ENCODE peak calls at places on chromosomes 4 and X, in nine cellular contexts. M, C, X, H, E, J, F, W and G are unnamed samples.
A peak's percentile ranks its signal among the peaks of the same experiment; 100 is the strongest.

GRCh38 chr4:173522874-173523395 is 7.1 kb downstream of the HAND2 start:
- DNase-seq in M (no peak), C (no peak), X (no peak), H (no peak), E (no peak), J (no peak), F (no peak), W (no peak), G (no peak)

GRCh38 chrX:118528089-118528753 is 32.6 kb downstream of the DOCK11 start:
- DNase-seq in M (no peak), C (no peak), X (peak; percentile 66), H (no peak), E (peak; percentile 40), J (no peak), F (peak; percentile 21), W (no peak), G (no peak)

GRCh38 chr4:137635596-137635995 is 103.3 kb upstream of the PCDH18 start:
- DNase-seq in M (no peak), C (no peak), X (no peak), H (no peak), E (no peak), J (no peak), F (no peak), W (no peak), G (no peak)

GRCh38 chrX:22373766-22374165 is 101.1 kb downstream of the CBLL2 start:
- DNase-seq in M (no peak), C (no peak), X (no peak), H (no peak), E (no peak), J (no peak), F (no peak), W (no peak), G (no peak)

GRCh38 chr4:8286719-8287355 is 17.3 kb downstream of the HTRA3 start:
- DNase-seq in M (no peak), C (no peak), X (no peak), H (no peak), E (no peak), J (no peak), F (no peak), W (no peak), G (no peak)

GRCh38 chrX:47200385-47201150 is 6.9 kb downstream of the UBA1 start:
- DNase-seq in M (peak; percentile 74), C (no peak), X (no peak), H (peak; percentile 62), E (no peak), J (peak; percentile 55), F (peak; percentile 55), W (no peak), G (peak; percentile 73)

GRCh38 chr4:112377127-112377635 is 80.0 kb downstream of the ALPK1 start:
- DNase-seq in M (no peak), C (no peak), X (peak; percentile 9), H (no peak), E (no peak), J (no peak), F (no peak), W (no peak), G (no peak)

GRCh38 chrX:22690116-22690515 is 309.6 kb upstream of the DDX53 start:
- DNase-seq in M (no peak), C (peak; percentile 32), X (no peak), H (no peak), E (no peak), J (peak; percentile 3), F (no peak), W (no peak), G (no peak)

GRCh38 chr4:73021634-73022033 is 47.9 kb downstream of the COX18 start:
- DNase-seq in M (no peak), C (no peak), X (peak; percentile 49), H (peak; percentile 59), E (peak; percentile 46), J (peak; percentile 67), F (no peak), W (no peak), G (peak; percentile 20)

GRCh38 chr4:19025031-19025430 is 1003.5 kb upstream of the LCORL start:
- DNase-seq in M (no peak), C (no peak), X (no peak), H (no peak), E (no peak), J (no peak), F (no peak), W (no peak), G (no peak)

GRCh38 chrX:53288173-53288572 is 6.8 kb upstream of the IQSEC2 start:
- DNase-seq in M (peak; percentile 63), C (peak; percentile 34), X (no peak), H (no peak), E (peak; percentile 52), J (no peak), F (no peak), W (no peak), G (no peak)

GRCh38 chr4:7944568-7945220 is 5.0 kb upstream of the AFAP1 start:
- DNase-seq in M (no peak), C (no peak), X (no peak), H (no peak), E (no peak), J (no peak), F (no peak), W (peak; percentile 36), G (no peak)

GRCh38 chr4:88610771-88611170 is 18.5 kb downstream of the HERC3 start:
- DNase-seq in M (peak; percentile 81), C (peak; percentile 44), X (no peak), H (no peak), E (no peak), J (no peak), F (no peak), W (no peak), G (peak; percentile 34)

GRCh38 chr4:139692300-139693012 is 26.8 kb downstream of the MGST2 start:
- DNase-seq in M (no peak), C (no peak), X (peak; percentile 5), H (no peak), E (peak; percentile 17), J (peak; percentile 30), F (no peak), W (no peak), G (no peak)

GRCh38 chr4:136784326-136784725 is 748.0 kb downstream of the PCDH18 start:
- DNase-seq in M (no peak), C (no peak), X (no peak), H (no peak), E (no peak), J (no peak), F (no peak), W (no peak), G (no peak)

GRCh38 chrX:136210243-136210642 is 41.0 kb downstream of the MAP7D3 start:
- DNase-seq in M (no peak), C (no peak), X (no peak), H (no peak), E (peak; percentile 48), J (no peak), F (no peak), W (no peak), G (no peak)

GRCh38 chr4:59838236-59838635 is 1361.9 kb upstream of the ADGRL3 start:
- DNase-seq in M (no peak), C (no peak), X (no peak), H (no peak), E (no peak), J (no peak), F (no peak), W (no peak), G (no peak)

GRCh38 chr4:140309124-140309870 is 64.1 kb upstream of the SCOC start:
- DNase-seq in M (no peak), C (no peak), X (no peak), H (no peak), E (no peak), J (no peak), F (no peak), W (peak; percentile 41), G (no peak)

GRCh38 chr4:151095142-151095541 is 4.3 kb upstream of the RPS3A start:
- DNase-seq in M (no peak), C (no peak), X (no peak), H (no peak), E (no peak), J (no peak), F (no peak), W (no peak), G (no peak)

GRCh38 chr4:71553605-71554004 is 214.8 kb downstream of the SLC4A4 start:
- DNase-seq in M (no peak), C (no peak), X (peak; percentile 13), H (no peak), E (peak; percentile 13), J (peak; percentile 46), F (no peak), W (no peak), G (peak; percentile 14)
- TF ChIP-seq CTCF in M (peak; percentile 57), C (no peak), X (peak; percentile 24), H (peak; percentile 81), E (no peak), J (peak; percentile 57), F (peak; percentile 50), W (peak; percentile 63), G (peak; percentile 74)

DNA sequence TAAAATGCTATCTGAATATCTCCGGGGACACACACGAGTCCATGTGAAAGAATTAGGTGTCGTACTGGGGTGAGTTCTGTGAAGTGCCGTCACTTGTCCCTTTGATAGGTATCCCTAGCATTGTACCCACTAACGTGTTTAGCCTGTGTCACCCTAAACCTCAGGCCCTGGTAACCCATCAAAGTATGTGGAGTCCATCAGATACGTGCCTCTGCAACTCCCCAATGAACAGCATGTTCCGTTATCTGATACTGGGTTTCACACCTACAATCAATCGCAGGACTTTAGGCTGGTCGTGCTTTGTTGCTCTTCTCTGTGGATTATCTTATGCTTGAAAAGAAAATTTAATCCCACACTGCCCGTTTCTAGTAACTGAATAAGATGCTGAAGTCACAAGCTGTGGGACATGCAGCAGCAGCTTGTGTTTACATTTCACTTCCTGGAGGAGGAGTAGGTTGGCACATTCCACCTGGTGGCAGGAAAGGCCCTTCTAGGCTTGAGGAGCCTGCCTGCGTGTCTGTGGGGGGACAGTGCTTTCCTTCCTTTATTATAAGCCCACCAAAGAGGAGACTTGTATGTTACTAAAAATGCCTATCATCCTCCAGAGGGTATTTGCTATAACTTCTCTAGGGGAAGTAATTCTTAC is 127.1 kb downstream of the FNIP2 start:
- DNase-seq in M (no peak), C (no peak), X (no peak), H (no peak), E (no peak), J (no peak), F (peak; percentile 11), W (no peak), G (no peak)
- TF ChIP-seq CTCF in M (no peak), C (no peak), X (no peak), H (peak; percentile 51), E (no peak), J (no peak), F (peak; percentile 18), W (peak; percentile 8), G (no peak)

GRCh38 chr4:117137143-117137542 is 51.8 kb upstream of the TRAM1L1 start:
- DNase-seq in M (no peak), C (no peak), X (no peak), H (no peak), E (peak; percentile 51), J (no peak), F (no peak), W (peak; percentile 31), G (no peak)
- TF ChIP-seq CTCF in M (no peak), C (no peak), X (no peak), H (no peak), E (no peak), J (no peak), F (no peak), W (no peak), G (no peak)

DNA sequence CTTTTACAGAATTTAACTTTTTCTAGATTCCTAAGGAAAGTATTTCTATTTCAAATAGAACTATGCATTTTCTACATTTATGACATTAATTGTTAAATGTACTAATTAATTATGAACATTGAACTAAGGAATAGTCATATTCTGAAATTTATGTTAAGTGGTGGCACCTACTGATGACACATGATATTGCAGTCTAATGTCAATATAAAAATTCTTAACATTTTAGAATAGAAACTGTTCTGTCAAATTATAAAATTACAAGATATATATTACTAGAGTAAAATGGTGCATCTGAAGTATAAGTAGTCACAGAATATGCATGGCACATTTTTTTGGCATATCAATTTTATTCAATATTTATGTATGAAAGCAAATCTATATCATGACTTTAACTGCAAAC is 40.2 kb upstream of the NDNF start:
- DNase-seq in M (no peak), C (no peak), X (no peak), H (no peak), E (no peak), J (no peak), F (no peak), W (no peak), G (no peak)
- TF ChIP-seq CTCF in M (no peak), C (no peak), X (peak; percentile 13), H (peak; percentile 23), E (no peak), J (peak; percentile 36), F (peak; percentile 39), W (no peak), G (peak; percentile 31)